ENCODE peak calls at places on chromosomes 3 and 15, in nine cellular contexts. B is NCI-H1092 treated with DMSO at 0.1 percent for 48 hours; I is DMS53; W is posterior cingulate gyrus; K is putamen; A is effector memory CD8-positive, alpha-beta T cell; O is IMR-90; D is stimulated activated naive CD8-positive, alpha-beta T cell treated with anti-CD3 and anti-CD28 coated beads, Interleukin-15, amount 100 ng/mL, for 72 hours; L is AG08396. C is an unnamed sample.

GRCh38 chr15:85707519-85708338 is 87.0 kb downstream of the KLHL25 start:
- DNase-seq in B (no peak), I (peak), W (no peak), K (no peak), A (no peak), O (peak), D (no peak), L (peak), C (no peak)

GRCh38 chr15:96207377-96208006 is 123.0 kb upstream of the NR2F2 start:
- DNase-seq in B (no peak), I (no peak), W (no peak), K (no peak), A (no peak), O (peak), D (no peak), L (no peak), C (no peak)

GRCh38 chr3:86416334-86416733 is 574.6 kb downstream of the VGLL3 start:
- DNase-seq in B (no peak), I (no peak), W (no peak), K (no peak), A (no peak), O (no peak), D (no peak), L (no peak), C (no peak)

GRCh38 chr15:51162865-51163762 is 68.4 kb upstream of the TNFAIP8L3 start:
- DNase-seq in B (peak), I (peak), W (peak), K (peak), A (peak), O (peak), D (peak), L (peak), C (peak)

GRCh38 chr3:170792511-170792910 is 77.5 kb downstream of the RPL22L1 start:
- DNase-seq in B (no peak), I (no peak), W (no peak), K (no peak), A (no peak), O (peak), D (no peak), L (no peak), C (no peak)

GRCh38 chr3:156174229-156174847 is 54.0 kb downstream of the KCNAB1 start:
- DNase-seq in B (peak), I (peak), W (no peak), K (peak), A (no peak), O (peak), D (no peak), L (no peak), C (no peak)

GRCh38 chr15:70875001-70875782 is 17.0 kb downstream of the THAP10 start:
- DNase-seq in B (no peak), I (peak), W (no peak), K (no peak), A (no peak), O (peak), D (no peak), L (peak), C (no peak)

GRCh38 chr15:57640935-57641682 is 49.4 kb downstream of the MYZAP start:
- DNase-seq in B (peak), I (peak), W (no peak), K (peak), A (no peak), O (peak), D (no peak), L (peak), C (no peak)

GRCh38 chr15:52103217-52104207 is 9.1 kb downstream of the BCL2L10 start:
- DNase-seq in B (no peak), I (peak), W (no peak), K (no peak), A (no peak), O (peak), D (no peak), L (peak), C (no peak)

GRCh38 chr3:53328750-53329149 is 18.6 kb downstream of the DCP1A start:
- DNase-seq in B (no peak), I (no peak), W (no peak), K (no peak), A (no peak), O (peak), D (no peak), L (peak), C (no peak)

GRCh38 chr15:61086756-61087155 is 142.3 kb downstream of the RORA start:
- DNase-seq in B (peak), I (no peak), W (no peak), K (no peak), A (no peak), O (no peak), D (no peak), L (no peak), C (no peak)

GRCh38 chr15:44075535-44075934 is 119.5 kb downstream of the FRMD5 start:
- DNase-seq in B (no peak), I (no peak), W (no peak), K (no peak), A (no peak), O (no peak), D (no peak), L (no peak), C (no peak)

GRCh38 chr3:157333551-157333991 is 103.1 kb upstream of the PTX3 start:
- DNase-seq in B (no peak), I (no peak), W (no peak), K (no peak), A (no peak), O (peak), D (no peak), L (peak), C (no peak)

GRCh38 chr15:89851665-89852341 is 37.2 kb upstream of the ANPEP start:
- DNase-seq in B (no peak), I (no peak), W (no peak), K (no peak), A (no peak), O (no peak), D (no peak), L (no peak), C (no peak)

GRCh38 chr15:33915571-33916407 is 52.5 kb upstream of the CHRM5 start:
- DNase-seq in B (no peak), I (no peak), W (no peak), K (no peak), A (no peak), O (no peak), D (no peak), L (no peak), C (no peak)

GRCh38 chr3:65344444-65344843 is 656.6 kb upstream of the ADAMTS9 start:
- DNase-seq in B (no peak), I (no peak), W (no peak), K (no peak), A (no peak), O (no peak), D (no peak), L (no peak), C (no peak)

GRCh38 chr3:185645596-185646381 is 59.7 kb downstream of the SENP2 start:
- DNase-seq in B (no peak), I (no peak), W (no peak), K (no peak), A (no peak), O (no peak), D (no peak), L (no peak), C (no peak)

GRCh38 chr15:58770857-58771620 is at the start of gene MINDY2:
- DNase-seq in B (peak), I (peak), W (peak), K (peak), A (peak), O (peak), D (peak), L (peak), C (peak)

GRCh38 chr15:74122403-74123130 is 7.8 kb upstream of the ISLR2 start:
- DNase-seq in B (no peak), I (no peak), W (no peak), K (no peak), A (no peak), O (no peak), D (no peak), L (no peak), C (no peak)

GRCh38 chr15:101148881-101149664 is 102.8 kb downstream of the CHSY1 start:
- DNase-seq in B (no peak), I (no peak), W (no peak), K (no peak), A (no peak), O (no peak), D (no peak), L (no peak), C (no peak)

GRCh38 chr3:31828007-31828406 is 153.1 kb downstream of the OSBPL10 start:
- DNase-seq in B (no peak), I (no peak), W (no peak), K (no peak), A (no peak), O (peak), D (no peak), L (no peak), C (no peak)

GRCh38 chr3:159273608-159274007 is 471.8 kb downstream of the MFSD1 start:
- DNase-seq in B (no peak), I (peak), W (no peak), K (no peak), A (no peak), O (peak), D (no peak), L (peak), C (peak)

GRCh38 chr3:138051946-138052802 is 42.2 kb downstream of the CLDN18 start:
- DNase-seq in B (peak), I (peak), W (no peak), K (no peak), A (no peak), O (peak), D (peak), L (peak), C (peak)

GRCh38 chr3:53630547-53630946 is 136.1 kb downstream of the CACNA1D start:
- DNase-seq in B (no peak), I (peak), W (no peak), K (no peak), A (no peak), O (no peak), D (no peak), L (no peak), C (no peak)

GRCh38 chr3:49339593-49339946 is 283 bp downstream of the USP4 start:
- DNase-seq in B (peak), I (peak), W (no peak), K (no peak), A (peak), O (no peak), D (no peak), L (no peak), C (no peak)